ENCODE peak calls at places on chromosomes 7 and 10, in seven cellular contexts. G is fibroblast of lung, E is GM12878, X is neural progenitor cell, C is PC-9, K is A549, T is SK-N-SH. D is an unnamed sample.

GRCh38 chr7:50727072-50727471 is 55.6 kb downstream of the GRB10 start:
- DNase-seq in G (no peak), E (no peak), X (no peak), C (no peak), K (no peak), T (no peak), D (no peak)

GRCh38 chr7:116258734-116259133 is 48.4 kb downstream of the TES start:
- DNase-seq in G (peak), E (peak), X (peak), C (peak), K (peak), T (peak), D (peak)

GRCh38 chr7:49597805-49598204 is 175.6 kb upstream of the VWC2 start:
- DNase-seq in G (no peak), E (no peak), X (no peak), C (no peak), K (no peak), T (no peak), D (no peak)

GRCh38 chr10:117668351-117669008 is 125.9 kb downstream of the EMX2 start:
- DNase-seq in G (no peak), E (no peak), X (no peak), C (no peak), K (no peak), T (no peak), D (peak)

GRCh38 chr10:64115913-64116643 is 594.9 kb downstream of the REEP3 start:
- DNase-seq in G (peak), E (no peak), X (peak), C (no peak), K (peak), T (peak), D (peak)

GRCh38 chr7:155985518-155986427 is 173.5 kb upstream of the SHH start:
- DNase-seq in G (no peak), E (no peak), X (no peak), C (no peak), K (no peak), T (no peak), D (no peak)

GRCh38 chr10:31929260-31929985 is 792 bp upstream of the ARHGAP12 start:
- DNase-seq in G (peak), E (no peak), X (peak), C (peak), K (peak), T (no peak), D (peak)

GRCh38 chr7:91598791-91599190 is 281.7 kb downstream of the MTERF1 start:
- DNase-seq in G (no peak), E (no peak), X (no peak), C (no peak), K (no peak), T (no peak), D (no peak)

GRCh38 chr7:81112731-81113130 is 193.9 kb upstream of the SEMA3C start:
- DNase-seq in G (no peak), E (no peak), X (no peak), C (no peak), K (no peak), T (no peak), D (no peak)

GRCh38 chr10:96448021-96448457 is 65.7 kb downstream of the TLL2 start:
- DNase-seq in G (no peak), E (peak), X (peak), C (no peak), K (no peak), T (no peak), D (no peak)

GRCh38 chr10:17003151-17003550 is 126.5 kb downstream of the CUBN start:
- DNase-seq in G (peak), E (no peak), X (no peak), C (peak), K (no peak), T (peak), D (peak)

GRCh38 chr7:749121-749520 is 22.0 kb upstream of the PRKAR1B start:
- DNase-seq in G (no peak), E (no peak), X (no peak), C (no peak), K (no peak), T (peak), D (no peak)

GRCh38 chr10:103448751-103449150 is 3.4 kb downstream of the CALHM2 start:
- DNase-seq in G (peak), E (no peak), X (no peak), C (no peak), K (no peak), T (no peak), D (peak)

GRCh38 chr7:122803323-122803722 is 82.9 kb downstream of the CADPS2 start:
- DNase-seq in G (peak), E (no peak), X (peak), C (peak), K (no peak), T (no peak), D (peak)

GRCh38 chr7:150951181-150951520 is 27.0 kb downstream of the KCNH2 start:
- DNase-seq in G (no peak), E (no peak), X (no peak), C (no peak), K (no peak), T (no peak), D (no peak)

GRCh38 chr7:29281782-29282541 is 87.4 kb downstream of the CHN2 start:
- DNase-seq in G (peak), E (no peak), X (no peak), C (no peak), K (no peak), T (peak), D (no peak)

GRCh38 chr7:102252373-102252982 is 34.2 kb upstream of the SH2B2 start:
- DNase-seq in G (no peak), E (no peak), X (no peak), C (no peak), K (no peak), T (peak), D (no peak)

GRCh38 chr7:134856692-134857091 is 77.3 kb downstream of the CALD1 start:
- DNase-seq in G (peak), E (no peak), X (no peak), C (no peak), K (no peak), T (no peak), D (peak)

GRCh38 chr7:155343661-155344121 is 46.0 kb downstream of the INSIG1 start:
- DNase-seq in G (no peak), E (no peak), X (no peak), C (no peak), K (no peak), T (no peak), D (no peak)

GRCh38 chr7:8201846-8202441 is 60.0 kb downstream of the ICA1 start:
- DNase-seq in G (no peak), E (no peak), X (no peak), C (no peak), K (no peak), T (no peak), D (no peak)

GRCh38 chr7:8204674-8205377 is 57.1 kb downstream of the ICA1 start:
- DNase-seq in G (no peak), E (no peak), X (no peak), C (no peak), K (no peak), T (peak), D (no peak)

GRCh38 chr7:8197994-8198698 is 63.8 kb downstream of the ICA1 start:
- DNase-seq in G (no peak), E (no peak), X (no peak), C (no peak), K (no peak), T (no peak), D (no peak)

GRCh38 chr7:8205572-8205971 is 56.4 kb downstream of the ICA1 start:
- DNase-seq in G (no peak), E (no peak), X (no peak), C (no peak), K (no peak), T (no peak), D (no peak)

DNA sequence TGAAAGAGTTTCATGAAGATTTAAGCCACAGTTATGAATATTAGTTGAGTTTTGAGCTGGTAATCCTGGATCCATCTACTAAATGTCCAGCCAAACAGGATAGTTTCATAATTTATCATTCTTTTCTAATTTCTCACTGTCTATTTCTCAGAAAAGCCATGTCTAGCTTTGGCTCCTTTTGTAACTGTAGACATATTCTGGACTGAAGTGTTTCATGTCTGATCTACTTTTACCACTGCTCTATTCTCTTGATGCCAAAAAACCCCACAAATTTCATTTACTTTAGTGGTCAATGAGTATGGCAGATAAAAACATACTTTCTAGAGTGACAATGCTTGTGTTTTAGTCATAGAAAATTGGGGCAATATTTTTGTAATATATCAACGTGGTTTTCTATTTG is 61.2 kb downstream of the ICA1 start:
- DNase-seq in G (no peak), E (no peak), X (no peak), C (no peak), K (no peak), T (no peak), D (no peak)
- H3K4me2 ChIP-seq in G (no peak), E (no peak), X (no peak), C (no peak), K (no peak), T (no peak), D (no peak)

GRCh38 chr7:142581341-142581740 is 167.9 kb upstream of the PRSS1 start:
- DNase-seq in G (no peak), E (no peak), X (no peak), C (peak), K (no peak), T (no peak), D (peak)
- H3K4me2 ChIP-seq in G (no peak), E (peak), X (no peak), C (no peak), K (no peak), T (no peak), D (no peak)

GRCh38 chr7:6435486-6436384 is 12.0 kb downstream of the DAGLB start:
- DNase-seq in G (peak), E (peak), X (peak), C (peak), K (peak), T (peak), D (peak)
- H3K4me2 ChIP-seq in G (no peak), E (peak), X (no peak), C (no peak), K (peak), T (peak), D (no peak)

GRCh38 chr10:131961047-131961776 is 20.5 kb downstream of the BNIP3 start:
- DNase-seq in G (no peak), E (no peak), X (no peak), C (no peak), K (no peak), T (peak), D (no peak)
- H3K4me2 ChIP-seq in G (no peak), E (no peak), X (no peak), C (no peak), K (no peak), T (peak), D (peak)